ENCODE peak calls at places on chromosomes 11 and 22, in ten cellular contexts. Z, P, S, A, F, T, K, O, C and B are unnamed samples.

GRCh38 chr22:25362215-25362882 is 142.9 kb downstream of the CRYBB2 start:
- DNase-seq in A (no peak), S (peak), K (no peak), P (peak), O (peak), T (peak), C (peak), Z (peak), F (peak), B (no peak)

GRCh38 chr11:64056861-64057260 is 21.1 kb downstream of the FLRT1 start:
- DNase-seq in C (no peak), F (no peak), S (no peak), T (no peak), A (no peak), O (no peak), Z (no peak), K (no peak), P (no peak), B (no peak)

GRCh38 chr22:37331034-37331428 is 48.7 kb downstream of the CYTH4 start:
- DNase-seq in O (no peak), K (peak), T (peak), F (no peak), C (no peak), P (no peak), Z (no peak), A (no peak), S (no peak), B (no peak)

GRCh38 chr11:73951797-73952196 is 971 bp downstream of the DNAJB13 start:
- DNase-seq in O (no peak), F (no peak), T (peak), A (no peak), S (no peak), P (no peak), K (no peak), C (no peak), Z (no peak), B (no peak)

GRCh38 chr22:27576815-27577564 is 224.6 kb downstream of the MN1 start:
- DNase-seq in A (no peak), Z (no peak), K (no peak), C (no peak), O (no peak), P (no peak), F (no peak), S (no peak), T (peak), B (no peak)

GRCh38 chr11:28569099-28569498 is 460.9 kb downstream of the METTL15 start:
- DNase-seq in C (no peak), Z (no peak), F (no peak), A (no peak), S (no peak), O (no peak), T (no peak), P (no peak), K (no peak), B (no peak)

GRCh38 chr11:103888541-103888951 is 147.9 kb upstream of the DDI1 start:
- DNase-seq in O (no peak), Z (no peak), K (no peak), P (no peak), A (no peak), T (no peak), C (no peak), S (no peak), F (no peak), B (no peak)

GRCh38 chr11:2778630-2779498 is 79.1 kb upstream of the KCNQ1OT1 start:
- DNase-seq in O (peak), P (peak), K (peak), C (peak), S (peak), F (peak), Z (peak), A (no peak), T (peak), B (no peak)

GRCh38 chr11:8168485-8169257 is at the start of gene RIC3:
- DNase-seq in K (no peak), T (no peak), S (peak), O (peak), Z (no peak), F (peak), C (no peak), A (peak), P (peak), B (no peak)

GRCh38 chr11:9565822-9566560 is 7.5 kb upstream of the WEE1 start:
- DNase-seq in O (peak), T (peak), C (no peak), K (peak), Z (peak), P (peak), F (no peak), A (peak), S (peak), B (no peak)

GRCh38 chr11:91265946-91266345 is 958.7 kb upstream of the FAT3 start:
- DNase-seq in S (no peak), P (no peak), C (no peak), T (no peak), K (no peak), Z (no peak), O (no peak), A (no peak), F (no peak), B (no peak)

GRCh38 chr22:40666151-40666848 is 13.0 kb upstream of the MCHR1 start:
- DNase-seq in A (no peak), T (peak), P (peak), S (no peak), O (no peak), K (no peak), Z (no peak), F (peak), C (no peak), B (no peak)

GRCh38 chr22:19058713-19059451 is 63.3 kb downstream of the DGCR2 start:
- DNase-seq in F (peak), O (peak), T (no peak), Z (no peak), P (no peak), K (peak), A (no peak), S (no peak), C (peak), B (no peak)

GRCh38 chr11:13141731-13142724 is 132.9 kb downstream of the RASSF10 start:
- DNase-seq in K (no peak), Z (peak), C (no peak), T (no peak), A (no peak), S (no peak), O (no peak), P (no peak), F (peak), B (no peak)

GRCh38 chr11:9528573-9529332 is 44.7 kb upstream of the WEE1 start:
- DNase-seq in A (no peak), Z (no peak), O (no peak), F (no peak), K (no peak), S (no peak), P (no peak), T (no peak), C (no peak), B (no peak)

GRCh38 chr11:15655552-15655951 is 540.8 kb downstream of the INSC start:
- DNase-seq in S (no peak), Z (no peak), T (no peak), P (no peak), O (no peak), A (no peak), F (no peak), C (no peak), K (no peak), B (no peak)

GRCh38 chr22:42437488-42438292 is 5.5 kb upstream of the NFAM1 start:
- DNase-seq in T (peak), P (peak), F (peak), Z (no peak), S (no peak), O (peak), C (peak), K (peak), A (no peak), B (no peak)

GRCh38 chr22:29202231-29203192 is 3.2 kb upstream of the EMID1 start:
- DNase-seq in F (no peak), Z (no peak), S (no peak), A (no peak), T (peak), C (no peak), P (no peak), O (peak), K (no peak), B (no peak)

GRCh38 chr22:46087336-46087690 is 63.0 kb upstream of the PPARA start:
- DNase-seq in K (no peak), C (no peak), S (no peak), F (no peak), O (no peak), Z (no peak), T (no peak), P (no peak), A (no peak), B (no peak)

GRCh38 chr11:131668867-131669780 is 298.7 kb downstream of the NTM start:
- DNase-seq in F (peak), T (peak), O (peak), S (no peak), K (peak), C (peak), A (no peak), Z (no peak), P (no peak), B (no peak)

GRCh38 chr11:44203270-44204043 is 106.5 kb downstream of the ALX4 start:
- DNase-seq in T (no peak), F (no peak), A (no peak), S (no peak), K (no peak), Z (no peak), O (peak), P (no peak), C (no peak), B (no peak)

GRCh38 chr11:64186205-64187165 is 514 bp downstream of the STIP1 start:
- DNase-seq in O (no peak), K (no peak), A (no peak), Z (no peak), F (peak), P (no peak), T (peak), C (no peak), S (peak), B (no peak)

GRCh38 chr11:34051349-34052035 is at the start of gene CAPRIN1:
- DNase-seq in C (peak), Z (peak), O (peak), A (peak), K (peak), P (peak), T (peak), F (peak), S (peak), B (peak)

GRCh38 chr11:30936476-30936875 is 350.3 kb upstream of the MPPED2 start:
- DNase-seq in A (no peak), C (no peak), S (no peak), T (peak), P (no peak), K (no peak), O (no peak), F (no peak), Z (no peak), B (no peak)

GRCh38 chr22:37196539-37197450 is 8.7 kb upstream of the C1QTNF6 start:
- DNase-seq in A (no peak), S (peak), T (peak), K (peak), O (peak), C (peak), Z (no peak), F (peak), P (peak), B (no peak)

GRCh38 chr22:30251661-30252226 is 5.2 kb upstream of the LIF start:
- DNase-seq in A (no peak), Z (no peak), O (no peak), K (no peak), S (no peak), C (no peak), F (no peak), P (no peak), T (peak), B (no peak)

DNA sequence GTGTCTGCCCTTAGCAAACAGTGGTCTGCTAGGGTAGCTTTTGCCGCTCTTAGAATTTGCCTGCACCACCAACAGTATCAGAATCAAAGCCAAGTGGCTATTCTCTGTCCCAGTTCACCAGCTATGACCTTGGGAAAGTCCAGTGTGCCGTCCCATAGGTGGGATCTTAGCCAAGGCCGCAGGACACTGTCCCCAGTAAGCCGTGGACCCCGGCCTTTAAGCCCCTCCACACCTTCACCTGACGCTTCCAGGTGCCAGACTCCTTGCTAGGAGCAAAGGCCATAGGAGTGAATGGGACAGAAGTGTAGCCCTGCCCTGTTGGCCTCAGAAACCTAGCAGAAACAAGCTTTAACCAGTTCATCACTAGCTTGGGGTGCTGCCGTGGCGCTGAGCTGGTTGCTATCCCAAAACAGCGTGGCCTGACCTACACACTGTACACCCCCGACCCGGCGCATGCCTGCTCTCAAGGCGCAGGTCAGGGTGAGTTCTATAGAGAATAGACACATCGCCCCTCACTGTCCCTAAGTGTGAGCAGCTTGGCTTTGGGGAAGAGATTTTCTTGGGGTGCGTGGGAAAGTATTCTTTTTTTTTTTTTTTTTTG is 4.5 kb downstream of the FADD start:
- DNase-seq in O (no peak), S (no peak), Z (no peak), T (no peak), F (no peak), A (no peak), K (no peak), C (no peak), P (no peak), B (no peak)
- TF ChIP-seq POLR2A in O (no peak), S (no peak), Z (no peak), T (no peak), F (no peak), A (no peak), K (no peak), C (no peak), P (no peak), B (no peak)

DNA sequence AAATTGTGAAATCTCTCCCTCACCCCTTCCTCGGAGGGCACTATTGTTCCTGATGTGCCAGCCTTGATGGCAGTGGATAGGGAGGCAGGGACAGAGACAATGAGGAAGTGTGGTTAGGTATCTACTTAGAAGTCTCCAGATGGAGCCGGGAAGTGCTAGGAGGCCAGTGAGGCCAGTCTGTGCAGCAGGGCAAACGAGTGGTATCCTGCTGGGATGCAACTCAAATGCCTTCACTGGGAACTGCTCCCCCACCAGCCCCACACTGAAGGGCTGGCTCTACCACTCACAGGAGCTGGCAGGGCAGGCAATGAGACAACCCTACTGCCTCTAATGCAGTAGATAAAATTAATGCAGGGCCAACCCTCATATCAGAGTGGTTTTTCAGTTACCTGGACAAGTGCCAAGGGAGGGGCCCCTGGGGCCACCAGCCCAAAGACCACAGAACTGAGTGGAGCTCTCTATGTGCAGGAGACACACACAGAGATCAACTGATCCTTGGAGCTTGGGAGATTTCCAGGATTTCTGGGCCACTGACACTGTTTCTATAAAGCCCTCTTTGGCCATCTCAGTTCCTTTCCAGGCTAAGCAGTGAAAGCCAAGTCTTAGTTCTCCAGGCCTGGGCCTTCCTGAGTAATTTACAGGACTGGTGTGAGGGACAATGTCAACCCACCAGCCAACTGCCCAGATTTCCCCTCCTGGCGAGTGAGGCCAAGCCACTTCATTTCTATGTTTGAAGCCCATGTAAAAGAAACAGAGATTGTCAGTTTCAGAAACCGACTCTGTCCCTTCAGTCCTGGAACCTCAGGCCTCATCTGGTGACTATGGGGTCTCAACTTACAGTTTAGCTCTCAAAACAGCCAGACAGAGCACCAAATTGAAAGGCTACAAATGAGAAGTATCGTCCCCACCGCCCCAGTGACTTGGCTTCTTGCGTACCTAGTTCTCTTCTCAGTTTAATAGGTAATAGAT is 4.1 kb downstream of the MIF start:
- DNase-seq in C (no peak), S (no peak), K (no peak), Z (no peak), T (no peak), O (no peak), P (no peak), F (no peak), A (no peak), B (no peak)
- TF ChIP-seq POLR2A in C (no peak), S (no peak), K (no peak), Z (no peak), T (no peak), O (no peak), P (no peak), F (no peak), A (no peak), B (no peak)

DNA sequence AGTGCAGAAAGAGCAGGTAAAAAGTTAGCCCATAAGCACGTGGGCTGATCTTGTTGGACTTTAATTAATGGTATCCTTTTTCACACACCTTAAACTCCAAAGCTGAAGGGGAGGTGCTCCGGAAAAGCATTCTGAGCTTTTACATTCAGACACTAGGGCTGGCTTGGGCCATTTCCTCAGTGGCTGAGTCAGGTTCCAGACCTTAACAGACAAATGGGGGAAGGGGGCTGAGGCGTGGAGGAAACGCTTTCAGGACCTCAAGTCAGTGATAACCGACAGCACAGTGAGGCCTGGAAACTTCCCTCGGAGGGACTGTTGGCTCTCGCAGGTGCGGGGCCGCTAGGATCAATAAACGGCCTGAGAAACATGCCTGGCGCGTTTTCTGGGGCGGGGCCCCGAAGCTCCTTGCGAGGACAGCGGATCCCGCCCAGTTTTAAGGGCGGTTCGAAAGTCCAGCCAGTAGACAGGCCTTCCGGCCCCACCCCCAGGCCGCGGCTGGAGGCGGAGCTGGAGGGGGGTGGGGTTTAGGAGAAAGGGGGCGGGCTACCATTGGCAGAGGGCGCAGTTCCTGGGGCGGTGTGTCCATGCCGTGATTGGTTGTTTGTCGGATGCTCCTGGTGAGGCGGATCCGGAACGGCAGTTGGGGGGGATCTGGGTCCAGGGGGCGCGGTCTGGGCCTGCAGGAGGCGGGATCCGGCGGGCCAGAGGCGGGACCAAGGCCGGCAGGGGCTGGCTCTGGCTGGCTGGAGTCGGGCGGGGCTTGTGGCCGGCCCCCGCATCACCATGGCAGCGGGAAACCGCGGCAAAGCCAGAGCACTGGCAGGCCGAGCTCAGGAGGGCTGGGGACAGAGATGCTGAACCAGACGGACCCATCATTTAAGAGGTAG is 8.0 kb downstream of the C11orf52 start:
- DNase-seq in S (peak), O (peak), K (peak), P (peak), A (peak), Z (peak), T (peak), F (peak), C (peak), B (peak)
- TF ChIP-seq POLR2A in S (peak), O (no peak), K (no peak), P (peak), A (peak), Z (peak), T (peak), F (peak), C (no peak), B (no peak)

DNA sequence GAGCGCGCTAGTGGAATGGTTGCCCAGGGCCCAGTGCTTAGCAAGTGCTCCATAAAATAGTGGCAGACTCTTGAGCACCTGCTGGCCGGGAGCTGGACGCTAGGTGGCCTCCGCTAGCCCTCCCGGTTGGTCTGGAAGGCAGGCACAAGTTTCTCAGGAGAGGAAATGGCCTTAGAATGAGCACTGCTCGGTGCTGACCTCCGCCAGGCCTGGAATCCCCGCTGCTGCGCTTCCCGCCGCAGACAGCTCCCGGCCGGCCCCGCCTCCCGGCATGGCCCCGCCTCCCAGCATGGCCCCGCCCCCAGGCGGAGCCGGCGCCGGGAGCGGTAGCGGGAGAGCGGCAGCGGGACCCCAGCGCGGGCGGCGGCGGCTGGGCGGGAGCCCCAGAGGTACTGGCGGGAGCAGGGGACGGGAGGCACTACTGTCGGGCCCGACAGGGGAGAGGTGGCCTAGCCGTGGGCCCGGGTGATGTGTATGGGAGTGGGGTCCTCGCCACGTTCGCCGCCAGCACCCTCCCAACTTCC is at the start of gene SIPA1:
- DNase-seq in Z (no peak), P (peak), C (no peak), S (peak), T (peak), K (peak), F (peak), A (peak), O (peak), B (no peak)
- TF ChIP-seq POLR2A in Z (no peak), P (peak), C (peak), S (peak), T (no peak), K (peak), F (no peak), A (no peak), O (no peak), B (peak)

GRCh38 chr22:48644108-48644507 is 1183.6 kb downstream of the BRD1 start:
- DNase-seq in T (no peak), C (no peak), P (no peak), A (no peak), K (no peak), S (no peak), F (no peak), Z (no peak), O (no peak), B (no peak)
- TF ChIP-seq POLR2A in T (no peak), C (no peak), P (no peak), A (no peak), K (no peak), S (no peak), F (no peak), Z (no peak), O (no peak), B (no peak)

GRCh38 chr11:69054397-69055211 is 5.9 kb downstream of the TPCN2 start:
- DNase-seq in F (no peak), A (no peak), C (no peak), O (no peak), Z (no peak), K (no peak), S (no peak), T (no peak), P (no peak), B (no peak)

GRCh38 chr11:69055598-69056516 is 7.1 kb downstream of the TPCN2 start:
- DNase-seq in K (no peak), S (no peak), A (no peak), F (no peak), T (no peak), O (peak), C (no peak), Z (no peak), P (no peak), B (no peak)

GRCh38 chr11:69053546-69054396 is 5.0 kb downstream of the TPCN2 start:
- DNase-seq in F (no peak), T (no peak), Z (no peak), S (no peak), K (no peak), C (no peak), P (no peak), A (no peak), O (no peak), B (no peak)

GRCh38 chr11:69057236-69057635 is 8.5 kb downstream of the TPCN2 start:
- DNase-seq in T (no peak), P (no peak), C (no peak), O (no peak), S (no peak), Z (no peak), K (no peak), A (no peak), F (no peak), B (no peak)

GRCh38 chr11:69055212-69055586 is 6.5 kb downstream of the TPCN2 start:
- DNase-seq in C (no peak), K (no peak), S (no peak), F (no peak), O (peak), Z (no peak), A (no peak), T (no peak), P (no peak), B (no peak)
- TF ChIP-seq POLR2A in C (no peak), K (no peak), S (no peak), F (no peak), O (no peak), Z (no peak), A (no peak), T (no peak), P (no peak), B (no peak)

GRCh38 chr11:114307524-114308203 is 11.5 kb downstream of the NNMT start:
- DNase-seq in O (peak), P (no peak), F (no peak), Z (peak), A (no peak), S (no peak), T (peak), K (no peak), C (peak), B (no peak)
- TF ChIP-seq POLR2A in O (no peak), P (no peak), F (no peak), Z (peak), A (no peak), S (no peak), T (no peak), K (no peak), C (peak), B (no peak)